ENCODE peak calls at places on chromosomes 4 and X, in nine cellular contexts. L, B, H, W, D, A, E, R and U are unnamed samples.
A peak's percentile ranks its signal among the peaks of the same experiment; 100 is the strongest.

GRCh38 chr4:129641179-129641578 is 545.2 kb downstream of the C4orf33 start:
- DNase-seq in W (no peak), D (peak; percentile 80), A (peak; percentile 66), R (peak; percentile 23), H (peak; percentile 73), B (peak; percentile 9), L (peak; percentile 29), E (peak; percentile 42), U (peak; percentile 68)

GRCh38 chr4:15847746-15848145 is 69.6 kb downstream of the CD38 start:
- DNase-seq in L (peak; percentile 55), B (no peak), H (no peak), R (no peak), D (no peak), A (no peak), E (no peak), W (peak; percentile 54), U (no peak)

GRCh38 chrX:118739577-118739976 is 12.2 kb downstream of the IL13RA1 start:
- DNase-seq in L (no peak), W (no peak), R (no peak), B (no peak), D (no peak), A (no peak), H (no peak), E (no peak), U (no peak)

GRCh38 chr4:27692098-27692679 is 831.5 kb downstream of the STIM2 start:
- DNase-seq in H (peak; percentile 25), L (peak; percentile 32), B (no peak), E (peak; percentile 45), D (peak; percentile 5), W (no peak), R (no peak), A (no peak), U (peak; percentile 36)

GRCh38 chr4:37802068-37802666 is 24.3 kb upstream of the PGM2 start:
- DNase-seq in E (peak; percentile 86), W (peak; percentile 44), A (peak; percentile 64), D (peak; percentile 73), R (no peak), L (peak; percentile 69), H (peak; percentile 35), B (no peak), U (peak; percentile 48)

GRCh38 chrX:53282313-53282712 is 929 bp upstream of the IQSEC2 start:
- DNase-seq in E (no peak), B (no peak), R (no peak), A (no peak), W (no peak), H (no peak), D (no peak), L (no peak), U (no peak)

GRCh38 chr4:2497324-2497723 is 28.4 kb downstream of the RNF4 start:
- DNase-seq in A (no peak), E (no peak), R (no peak), W (no peak), L (no peak), D (no peak), H (no peak), B (no peak), U (no peak)

GRCh38 chrX:23890933-23891332 is 16.8 kb downstream of the APOO start:
- DNase-seq in D (no peak), B (no peak), L (no peak), R (no peak), A (no peak), E (no peak), W (no peak), H (no peak), U (no peak)

GRCh38 chrX:130615941-130616340 is 214.2 kb downstream of the RBMX2 start:
- DNase-seq in W (no peak), R (no peak), L (no peak), H (no peak), D (no peak), A (no peak), E (no peak), B (no peak), U (no peak)

GRCh38 chr4:62415256-62415655 is 1215.1 kb downstream of the ADGRL3 start:
- DNase-seq in E (no peak), A (no peak), H (no peak), B (no peak), W (no peak), L (peak; percentile 1), R (no peak), D (no peak), U (no peak)

GRCh38 chr4:162497564-162498167 is 333.9 kb upstream of the FSTL5 start:
- DNase-seq in R (peak; percentile 30), E (peak; percentile 15), A (no peak), D (peak; percentile 24), B (no peak), H (peak; percentile 31), L (peak; percentile 25), W (no peak), U (peak; percentile 5)

GRCh38 chr4:98151145-98151929 is 8.1 kb upstream of the STPG2 start:
- DNase-seq in B (no peak), L (no peak), A (no peak), D (no peak), H (peak; percentile 40), R (no peak), E (no peak), W (no peak), U (no peak)

GRCh38 chr4:36065274-36065871 is 178.9 kb downstream of the ARAP2 start:
- DNase-seq in W (no peak), L (no peak), B (no peak), D (no peak), A (no peak), E (no peak), H (no peak), R (no peak), U (no peak)

GRCh38 chr4:25928320-25928955 is 14.4 kb downstream of the SMIM20 start:
- DNase-seq in A (no peak), W (no peak), H (no peak), R (no peak), E (no peak), D (no peak), L (no peak), B (no peak), U (no peak)

GRCh38 chrX:48938721-48939416 is 18.5 kb downstream of the OTUD5 start:
- DNase-seq in B (peak; percentile 49), E (no peak), H (no peak), R (peak; percentile 73), A (no peak), D (no peak), L (no peak), W (no peak), U (no peak)

GRCh38 chr4:15488136-15488535 is 18.5 kb downstream of the CC2D2A start:
- DNase-seq in L (no peak), H (no peak), E (no peak), R (no peak), A (no peak), W (no peak), B (no peak), D (no peak), U (no peak)

GRCh38 chr4:37073226-37073840 is 171.2 kb upstream of the NWD2 start:
- DNase-seq in D (no peak), W (no peak), A (no peak), L (no peak), H (no peak), E (no peak), B (no peak), R (no peak), U (no peak)

GRCh38 chr4:145881991-145882390 is 56.6 kb downstream of the ZNF827 start:
- DNase-seq in L (peak; percentile 94), B (no peak), R (no peak), H (no peak), D (no peak), E (no peak), W (peak; percentile 84), A (peak; percentile 88), U (no peak)

GRCh38 chr4:105550641-105551040 is 1.8 kb upstream of the ARHGEF38 start:
- DNase-seq in W (no peak), H (no peak), L (peak; percentile 64), D (no peak), E (no peak), B (no peak), R (no peak), A (no peak), U (no peak)

GRCh38 chr4:166896254-166896653 is 338.0 kb downstream of the SPOCK3 start:
- DNase-seq in L (no peak), W (no peak), H (no peak), R (no peak), B (no peak), A (no peak), D (no peak), E (no peak), U (no peak)

GRCh38 chrX:52261125-52261462 is 76.4 kb downstream of the MAGED4 start:
- DNase-seq in D (no peak), A (no peak), E (no peak), H (no peak), B (no peak), R (no peak), L (no peak), W (no peak), U (no peak)
- H3K4me3 ChIP-seq in D (no peak overlapping the region), A (peak overlapping the region; percentile 59), E (peak overlapping the region; percentile 48), H (no peak overlapping the region), B (no peak overlapping the region), R (no peak overlapping the region), L (no peak overlapping the region), W (peak overlapping the region; percentile 62), U (peak overlapping the region; percentile 74)

GRCh38 chr4:184812651-184813181 is 13.1 kb downstream of the ACSL1 start:
- DNase-seq in H (no peak), B (no peak), E (no peak), L (peak; percentile 40), D (no peak), A (no peak), R (no peak), W (no peak), U (peak; percentile 50)
- H3K27ac ChIP-seq in H (peak overlapping the region; percentile 40), B (no peak overlapping the region), E (no peak overlapping the region), L (peak overlapping the region; percentile 64), D (no peak overlapping the region), A (no peak overlapping the region), R (no peak overlapping the region), W (peak overlapping the region; percentile 50), U (peak overlapping the region; percentile 47)

DNA sequence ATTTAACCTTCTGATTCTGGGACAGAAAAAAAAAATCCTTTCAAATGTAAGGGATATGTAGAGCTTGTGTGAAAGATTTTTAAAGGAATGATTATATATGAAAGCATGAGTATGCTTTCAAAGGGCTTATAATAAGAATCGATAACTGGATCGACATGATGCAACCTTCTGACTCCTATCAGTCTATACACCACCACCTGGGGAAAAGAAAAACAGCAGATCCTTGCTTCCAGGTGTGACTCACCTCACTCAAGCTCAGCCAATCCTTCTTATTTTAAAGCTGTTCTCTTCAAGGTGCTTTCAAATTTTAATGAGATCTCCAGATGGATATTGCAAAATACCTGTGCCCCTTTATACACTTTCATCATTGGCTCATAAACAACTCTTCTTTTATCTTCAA is 102.1 kb upstream of the EDNRA start:
- DNase-seq in A (no peak), E (peak; percentile 63), D (no peak), B (no peak), L (peak; percentile 55), R (no peak), H (no peak), W (no peak), U (no peak)
- H3K4me3 ChIP-seq in A (no peak overlapping the region), E (no peak overlapping the region), D (no peak overlapping the region), B (no peak overlapping the region), L (no peak overlapping the region), R (no peak overlapping the region), H (no peak overlapping the region), W (no peak overlapping the region), U (no peak overlapping the region)

DNA sequence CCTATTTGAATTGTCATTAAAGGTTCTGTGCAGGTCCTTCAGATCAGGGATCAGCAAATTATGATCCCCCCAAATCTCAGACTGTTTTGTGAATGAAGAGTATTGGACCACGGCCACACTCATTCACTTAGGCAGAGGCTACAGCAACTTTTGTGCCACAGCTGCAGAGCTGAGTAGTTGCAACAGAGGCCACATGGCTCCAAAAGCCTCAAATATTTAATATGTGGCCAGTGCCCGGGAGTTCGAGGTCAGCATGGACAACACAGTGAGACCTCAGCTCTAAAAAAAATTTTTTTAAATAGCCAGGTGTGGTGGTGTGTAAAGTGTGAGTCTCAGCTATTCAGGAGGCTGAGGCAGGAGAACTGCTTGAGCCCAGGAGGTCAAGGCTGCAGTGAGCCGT is 100.7 kb downstream of the NSUN7 start:
- DNase-seq in R (no peak), D (no peak), L (no peak), H (no peak), B (no peak), W (no peak), A (no peak), E (no peak), U (no peak)
- H3K27ac ChIP-seq in R (no peak overlapping the region), D (no peak overlapping the region), L (no peak overlapping the region), H (no peak overlapping the region), B (no peak overlapping the region), W (no peak overlapping the region), A (no peak overlapping the region), E (no peak overlapping the region), U (no peak overlapping the region)